ENCODE peak calls at places on chromosomes 4 and X, in eight cellular contexts. M is esophagus squamous epithelium; L is NCI-H524 treated with DMSO at 0.1 percent for 48 hours; V is stimulated activated CD4-positive, alpha-beta T cell treated with anti-CD3 and anti-CD28 coated beads, Interleukin-12 subunit alpha, Interleukin-12 subunit beta, amount 100 ng/mL, for 4 hours; E is caudate nucleus; A is endothelial cell; R is CD4-positive, alpha-beta T cell; T is iris pigment epithelial cell. Q is an unnamed sample.

GRCh38 chr4:94722748-94723147 is 35.0 kb upstream of the BMPR1B start:
- DNase-seq in R (no peak), V (no peak), T (no peak), L (no peak), A (no peak), E (no peak), M (no peak), Q (no peak)

GRCh38 chrX:131783555-131784338 is 239.4 kb upstream of the STK26 start:
- DNase-seq in R (no peak), V (no peak), T (peak; percentile 76), L (no peak), A (no peak), E (no peak), M (no peak), Q (peak; percentile 77)

GRCh38 chr4:182917182-182918043 is at the start of gene DCTD:
- DNase-seq in E (peak; percentile 39), R (peak; percentile 83), A (peak; percentile 77), V (peak; percentile 79), M (peak; percentile 26), T (peak; percentile 70), L (no peak), Q (peak; percentile 82)

GRCh38 chr4:24796632-24797031 is 1.3 kb downstream of the SOD3 start:
- DNase-seq in V (no peak), R (no peak), L (no peak), M (no peak), A (no peak), T (no peak), E (no peak), Q (no peak)

GRCh38 chr4:85929926-85930325 is 429.9 kb downstream of the MAPK10 start:
- DNase-seq in T (no peak), E (no peak), R (no peak), M (no peak), V (no peak), L (no peak), A (peak; percentile 12), Q (no peak)

GRCh38 chr4:128521634-128522253 is 234.1 kb upstream of the PGRMC2 start:
- DNase-seq in R (no peak), E (no peak), V (no peak), T (peak; percentile 36), A (no peak), L (no peak), M (no peak), Q (no peak)

GRCh38 chr4:2135083-2135482 is 76.0 kb downstream of the NAT8L start:
- DNase-seq in M (no peak), L (no peak), E (no peak), T (peak; percentile 62), V (no peak), R (no peak), A (no peak), Q (no peak)

GRCh38 chr4:172962564-172963353 is 205.9 kb upstream of the GALNT7 start:
- DNase-seq in V (no peak), L (no peak), R (no peak), A (no peak), M (no peak), T (peak; percentile 82), E (no peak), Q (no peak)

GRCh38 chrX:34734383-34734782 is 77.3 kb upstream of the TMEM47 start:
- DNase-seq in T (peak; percentile 41), R (no peak), V (no peak), M (no peak), E (no peak), A (no peak), L (no peak), Q (no peak)

GRCh38 chrX:30065226-30065625 is 150.1 kb upstream of the MAGEB2 start:
- DNase-seq in E (no peak), V (no peak), M (no peak), T (peak; percentile 59), A (no peak), R (no peak), L (no peak), Q (no peak)